ENCODE peak calls at places on chromosomes 12 and 14, in four cellular contexts. Z is K562, D is HepG2, H is GM12878. B is an unnamed sample.

GRCh38 chr12:107537464-107538119 is 148.0 kb upstream of the PWP1 start:
- DNase-seq in Z (no peak), D (no peak), H (no peak), B (no peak)

GRCh38 chr12:120759591-120760348 is 34.1 kb downstream of the ACADS start:
- DNase-seq in Z (no peak), D (no peak), H (no peak), B (no peak)

GRCh38 chr14:63673255-63673654 is 31.6 kb upstream of the WDR89 start:
- DNase-seq in Z (no peak), D (no peak), H (no peak), B (no peak)

GRCh38 chr12:20404576-20405346 is 36.4 kb downstream of the PDE3A start:
- DNase-seq in Z (no peak), D (no peak), H (no peak), B (no peak)

GRCh38 chr12:22626429-22626828 is 1.5 kb downstream of the ETNK1 start:
- DNase-seq in Z (peak), D (no peak), H (peak), B (no peak)

GRCh38 chr14:71321556-71322315 is 414.5 kb downstream of the PCNX1 start:
- DNase-seq in Z (no peak), D (peak), H (no peak), B (no peak)

GRCh38 chr14:98582276-98582675 is 689.7 kb downstream of the BCL11B start:
- DNase-seq in Z (no peak), D (no peak), H (no peak), B (no peak)

GRCh38 chr12:1837541-1838206 is 17.3 kb downstream of the LRTM2 start:
- DNase-seq in Z (no peak), D (peak), H (no peak), B (no peak)

GRCh38 chr14:103259801-103260628 is 74.0 kb upstream of the EIF5 start:
- DNase-seq in Z (no peak), D (no peak), H (no peak), B (no peak)

GRCh38 chr12:80321653-80322052 is 122.4 kb upstream of the PTPRQ start:
- DNase-seq in Z (no peak), D (peak), H (no peak), B (no peak)

GRCh38 chr14:49692895-49693737 is at the start of gene KLHDC1:
- DNase-seq in Z (peak), D (peak), H (no peak), B (peak)

GRCh38 chr12:78672033-78672432 is 192.5 kb upstream of the SYT1 start:
- DNase-seq in Z (no peak), D (no peak), H (no peak), B (no peak)

GRCh38 chr14:61545716-61546455 is 149.4 kb upstream of the HIF1A start:
- DNase-seq in Z (no peak), D (no peak), H (no peak), B (no peak)

GRCh38 chr14:22549304-22549962 is 39.6 kb downstream of the DAD1 start:
- DNase-seq in Z (no peak), D (no peak), H (no peak), B (no peak)

GRCh38 chr12:107998863-107999262 is 130.2 kb upstream of the WSCD2 start:
- DNase-seq in Z (no peak), D (no peak), H (no peak), B (no peak)

GRCh38 chr12:81005635-81006034 is 67.9 kb upstream of the LIN7A start:
- DNase-seq in Z (no peak), D (no peak), H (no peak), B (no peak)

GRCh38 chr12:102551186-102551585 is 70.8 kb upstream of the IGF1 start:
- DNase-seq in Z (no peak), D (no peak), H (no peak), B (no peak)

GRCh38 chr12:114481200-114481535 is 75.2 kb upstream of the TBX5 start:
- DNase-seq in Z (no peak), D (no peak), H (no peak), B (no peak)

GRCh38 chr12:109998241-109998903 is 858 bp upstream of the ANKRD13A start:
- DNase-seq in Z (no peak), D (no peak), H (no peak), B (no peak)

GRCh38 chr12:115224031-115224430 is 540.1 kb upstream of the TBX3 start:
- DNase-seq in Z (no peak), D (peak), H (no peak), B (no peak)

GRCh38 chr14:95480109-95480886 is 36.2 kb downstream of the SYNE3 start:
- DNase-seq in Z (no peak), D (no peak), H (no peak), B (no peak)

GRCh38 chr14:88005978-88006851 is 1.3 kb downstream of the GPR65 start:
- DNase-seq in Z (no peak), D (no peak), H (peak), B (no peak)

GRCh38 chr14:103623883-103624482 is 5.0 kb upstream of the KLC1 start:
- DNase-seq in Z (no peak), D (no peak), H (no peak), B (no peak)

GRCh38 chr12:104177663-104178501 is 37.7 kb upstream of the TXNRD1 start:
- DNase-seq in Z (peak), D (peak), H (no peak), B (no peak)

GRCh38 chr12:94263011-94263786 is 114.8 kb downstream of the PLXNC1 start:
- DNase-seq in Z (no peak), D (no peak), H (peak), B (no peak)
- TF ChIP-seq SIN3A in Z (no peak), D (no peak), H (no peak), B (no peak)

DNA sequence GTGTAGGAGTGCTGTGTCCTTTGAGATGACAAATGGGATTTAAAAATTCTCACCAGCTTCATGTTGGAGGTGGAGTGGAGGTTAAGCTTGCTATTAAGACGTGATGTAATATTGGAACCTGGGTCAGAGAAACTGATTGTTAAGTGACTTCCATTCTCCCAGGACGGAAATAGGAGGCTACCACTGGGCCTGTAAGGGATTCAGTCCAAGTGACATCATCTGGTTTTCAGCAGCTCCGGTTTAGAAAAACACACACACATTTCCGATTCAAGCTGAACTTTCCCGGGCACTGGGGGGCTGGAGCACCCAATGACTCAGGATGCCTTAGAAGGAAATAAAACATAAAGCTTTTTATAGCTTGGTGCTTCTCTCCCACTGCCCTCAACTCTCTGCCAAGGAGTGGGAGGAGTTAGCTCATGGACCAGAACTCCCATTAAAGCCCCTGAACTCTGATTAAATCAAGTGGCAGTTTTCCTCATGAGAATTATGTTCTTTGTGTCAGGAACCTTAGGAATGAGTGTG is 12.4 kb downstream of the CALM1 start:
- DNase-seq in Z (no peak), D (no peak), H (no peak), B (no peak)
- TF ChIP-seq HDAC6 in Z (no peak), D (no peak), H (no peak), B (no peak)

DNA sequence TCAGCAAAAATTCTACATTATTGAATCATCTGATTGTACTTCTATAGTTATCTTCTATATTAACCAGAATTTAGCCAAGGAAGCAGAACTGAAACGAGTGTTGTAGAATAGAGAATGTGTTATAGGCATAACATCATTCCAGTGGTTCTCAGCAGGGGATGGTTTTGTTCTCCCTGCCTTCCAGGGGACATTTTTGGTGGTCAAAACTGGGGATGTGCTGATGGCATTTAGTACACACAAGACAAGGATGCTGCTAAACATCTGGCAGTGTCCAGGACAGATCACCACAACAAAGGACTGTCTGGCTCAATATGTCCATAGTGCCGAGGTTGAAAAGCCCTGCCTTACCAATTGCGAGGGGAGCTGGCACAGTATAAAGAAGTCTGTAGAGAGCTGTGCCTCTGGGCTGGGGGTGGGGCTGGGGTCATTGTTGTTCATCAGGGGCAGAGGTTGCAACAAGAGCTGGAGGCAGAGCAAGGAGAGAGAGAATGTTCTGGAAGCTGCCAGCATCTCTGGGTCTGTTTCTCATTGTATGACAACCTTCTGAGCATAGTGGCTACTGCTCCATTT is 1472.8 kb downstream of the AACS start:
- DNase-seq in Z (no peak), D (no peak), H (no peak), B (no peak)
- H3K4me2 ChIP-seq in Z (no peak), D (no peak), H (no peak), B (no peak)

GRCh38 chr14:76694106-76694505 is 67.2 kb upstream of the VASH1 start:
- DNase-seq in Z (no peak), D (no peak), H (no peak), B (no peak)

GRCh38 chr14:76686646-76687045 is 74.6 kb upstream of the VASH1 start:
- DNase-seq in Z (no peak), D (no peak), H (no peak), B (no peak)

GRCh38 chr14:76687611-76688372 is 73.5 kb upstream of the VASH1 start:
- DNase-seq in Z (no peak), D (peak), H (no peak), B (peak)

GRCh38 chr14:76690502-76691105 is 70.7 kb upstream of the VASH1 start:
- DNase-seq in Z (no peak), D (no peak), H (no peak), B (peak)

DNA sequence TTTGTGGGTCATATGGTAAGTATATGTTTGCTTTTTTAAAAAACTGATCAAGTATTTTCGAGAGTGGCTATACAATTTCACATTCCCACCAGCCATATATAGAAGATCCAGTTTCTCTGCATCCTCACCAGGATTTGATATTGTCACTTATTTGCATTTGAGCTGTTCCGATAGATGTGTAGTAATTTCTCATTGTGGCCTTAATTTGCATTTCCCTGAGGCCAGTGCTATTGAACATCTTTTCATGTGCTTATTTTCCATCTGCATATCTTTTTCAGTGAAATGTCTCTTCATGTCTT is 72.9 kb upstream of the VASH1 start:
- DNase-seq in Z (no peak), D (no peak), H (no peak), B (no peak)
- TF ChIP-seq SIN3A in Z (no peak), D (no peak), H (no peak), B (no peak)

B was measured in H1.